ENCODE peak calls at places on chromosome 14, in ten cellular contexts. M, G, L, W, O, T, S, X, P and Q are unnamed samples.

GRCh38 chr14:106605548-106606448 is 1079.4 kb downstream of the TMEM121 start:
- DNase-seq in M (no peak), G (peak), L (no peak), W (no peak), O (peak), T (peak), S (no peak), X (peak), P (no peak), Q (peak)

GRCh38 chr14:46405095-46405494 is 246.5 kb downstream of the RPL10L start:
- DNase-seq in M (no peak), G (no peak), L (no peak), W (no peak), O (peak), T (no peak), S (no peak), X (no peak), P (no peak), Q (no peak)

GRCh38 chr14:54058501-54058900 is 101.9 kb upstream of the BMP4 start:
- DNase-seq in M (no peak), G (no peak), L (no peak), W (no peak), O (no peak), T (no peak), S (no peak), X (no peak), P (no peak), Q (peak)

GRCh38 chr14:86779416-86779815 is 1213.6 kb downstream of the GALC start:
- DNase-seq in M (no peak), G (no peak), L (no peak), W (no peak), O (no peak), T (no peak), S (no peak), X (no peak), P (no peak), Q (no peak)

GRCh38 chr14:47438650-47439140 is 236.7 kb downstream of the MDGA2 start:
- DNase-seq in M (no peak), G (no peak), L (no peak), W (no peak), O (peak), T (no peak), S (no peak), X (no peak), P (peak), Q (no peak)

GRCh38 chr14:85607571-85608219 is 77.8 kb downstream of the FLRT2 start:
- DNase-seq in M (no peak), G (no peak), L (no peak), W (no peak), O (no peak), T (no peak), S (no peak), X (no peak), P (peak), Q (no peak)

GRCh38 chr14:46053221-46053620 is 598.4 kb downstream of the RPL10L start:
- DNase-seq in M (no peak), G (no peak), L (no peak), W (no peak), O (no peak), T (no peak), S (no peak), X (no peak), P (no peak), Q (no peak)

GRCh38 chr14:101241807-101242278 is 319.5 kb upstream of the DIO3 start:
- DNase-seq in M (no peak), G (no peak), L (no peak), W (peak), O (no peak), T (no peak), S (no peak), X (no peak), P (no peak), Q (no peak)

GRCh38 chr14:81390706-81391105 is 9.4 kb downstream of the STON2 start:
- DNase-seq in M (no peak), G (no peak), L (no peak), W (no peak), O (no peak), T (no peak), S (no peak), X (no peak), P (no peak), Q (no peak)

GRCh38 chr14:58072288-58073071 is 79.5 kb downstream of the ARMH4 start:
- DNase-seq in M (peak), G (peak), L (peak), W (peak), O (peak), T (peak), S (peak), X (peak), P (peak), Q (peak)

GRCh38 chr14:92513204-92513965 is at the start of gene RIN3:
- DNase-seq in M (no peak), G (peak), L (peak), W (no peak), O (peak), T (peak), S (peak), X (no peak), P (no peak), Q (peak)

GRCh38 chr14:100428727-100429126 is 105.6 kb downstream of the SLC25A47 start:
- DNase-seq in M (no peak), G (no peak), L (no peak), W (no peak), O (no peak), T (no peak), S (no peak), X (no peak), P (no peak), Q (no peak)

GRCh38 chr14:74879427-74880180 is 2.1 kb upstream of the DLST start:
- DNase-seq in M (no peak), G (no peak), L (no peak), W (no peak), O (no peak), T (no peak), S (no peak), X (no peak), P (no peak), Q (no peak)

GRCh38 chr14:70955543-70956480 is 48.6 kb downstream of the PCNX1 start:
- DNase-seq in M (no peak), G (no peak), L (no peak), W (no peak), O (peak), T (peak), S (no peak), X (peak), P (no peak), Q (peak)

GRCh38 chr14:20679907-20680306 is 4.5 kb upstream of the RNASE4 start:
- DNase-seq in M (no peak), G (peak), L (peak), W (no peak), O (peak), T (no peak), S (no peak), X (no peak), P (no peak), Q (no peak)

GRCh38 chr14:92471919-92472318 is 41.7 kb upstream of the RIN3 start:
- DNase-seq in M (peak), G (peak), L (peak), W (peak), O (no peak), T (no peak), S (no peak), X (no peak), P (peak), Q (no peak)

GRCh38 chr14:48598458-48598857 is 923.1 kb upstream of the MDGA2 start:
- DNase-seq in M (no peak), G (no peak), L (no peak), W (no peak), O (no peak), T (no peak), S (no peak), X (no peak), P (no peak), Q (no peak)

GRCh38 chr14:36129181-36129580 is 47.3 kb downstream of the PTCSC3 start:
- DNase-seq in M (peak), G (no peak), L (no peak), W (peak), O (no peak), T (no peak), S (no peak), X (no peak), P (no peak), Q (no peak)

GRCh38 chr14:23513466-23514008 is 38.0 kb downstream of the ZFHX2 start:
- DNase-seq in M (no peak), G (no peak), L (no peak), W (no peak), O (no peak), T (no peak), S (no peak), X (no peak), P (no peak), Q (no peak)

GRCh38 chr14:63893701-63894458 is 41.1 kb downstream of the SYNE2 start:
- DNase-seq in M (no peak), G (no peak), L (no peak), W (no peak), O (peak), T (no peak), S (no peak), X (no peak), P (no peak), Q (no peak)

GRCh38 chr14:72024504-72024903 is 92.3 kb downstream of the RGS6 start:
- DNase-seq in M (no peak), G (no peak), L (no peak), W (no peak), O (no peak), T (no peak), S (no peak), X (no peak), P (no peak), Q (no peak)

GRCh38 chr14:49306152-49306751 is 279.9 kb downstream of the RPS29 start:
- DNase-seq in M (peak), G (peak), L (no peak), W (no peak), O (peak), T (no peak), S (no peak), X (peak), P (peak), Q (peak)

GRCh38 chr14:70045296-70045695 is 143.5 kb downstream of the SLC8A3 start:
- DNase-seq in M (no peak), G (peak), L (no peak), W (no peak), O (no peak), T (no peak), S (no peak), X (no peak), P (no peak), Q (no peak)

GRCh38 chr14:24130717-24131548 is 474 bp downstream of the FITM1 start:
- DNase-seq in M (no peak), G (no peak), L (no peak), W (no peak), O (no peak), T (no peak), S (no peak), X (no peak), P (no peak), Q (no peak)

GRCh38 chr14:61140271-61140670 is 140.9 kb downstream of the TMEM30B start:
- DNase-seq in M (no peak), G (no peak), L (no peak), W (no peak), O (no peak), T (no peak), S (no peak), X (no peak), P (no peak), Q (no peak)

GRCh38 chr14:57502581-57503254 is 9.1 kb upstream of the CCDC198 start:
- DNase-seq in M (no peak), G (no peak), L (no peak), W (no peak), O (no peak), T (no peak), S (no peak), X (no peak), P (no peak), Q (no peak)

GRCh38 chr14:84028205-84028604 is 1501.7 kb upstream of the FLRT2 start:
- DNase-seq in M (no peak), G (no peak), L (no peak), W (no peak), O (peak), T (no peak), S (no peak), X (no peak), P (no peak), Q (no peak)

GRCh38 chr14:45253754-45254300 is 825 bp upstream of the MIS18BP1 start:
- DNase-seq in M (peak), G (no peak), L (no peak), W (no peak), O (no peak), T (no peak), S (no peak), X (no peak), P (no peak), Q (peak)

GRCh38 chr14:73888971-73889370 is 2.3 kb downstream of the ZNF410 start:
- DNase-seq in M (no peak), G (no peak), L (no peak), W (no peak), O (peak), T (no peak), S (no peak), X (no peak), P (peak), Q (no peak)